ENCODE peak calls at places on chromosome 13, in nine cellular contexts. One of them, this sample, is unnamed.
A peak's percentile ranks its signal among the peaks of the same experiment; 100 is the strongest.

GRCh38 chr13:94157705-94158218 is 321.7 kb downstream of the DCT start:
- DNase-seq in hippocampal formation: peak; percentile 27
- DNase-seq in dorsolateral prefrontal cortex: no peak
- DNase-seq in AG04449: no peak
- DNase-seq in stimulated activated CD8-positive, alpha-beta memory T cell treated with anti-CD3 and anti-CD28 coated beads, Interleukin-7, amount 100 ng/mL, for 48 hours: no peak
- DNase-seq in RWPE1: no peak
- DNase-seq in body of pancreas: no peak
- DNase-seq in Caki2: no peak
- DNase-seq in mucosa of descending colon: no peak
- DNase-seq in this sample: peak; percentile 60

GRCh38 chr13:32314271-32314967 is 744 bp downstream of the ZAR1L start:
- DNase-seq in body of pancreas: no peak
- DNase-seq in hippocampal formation: no peak
- DNase-seq in Caki2: no peak
- DNase-seq in RWPE1: no peak
- DNase-seq in stimulated activated CD8-positive, alpha-beta memory T cell treated with anti-CD3 and anti-CD28 coated beads, Interleukin-7, amount 100 ng/mL, for 48 hours: no peak
- DNase-seq in mucosa of descending colon: peak; percentile 49
- DNase-seq in dorsolateral prefrontal cortex: peak; percentile 13
- DNase-seq in AG04449: no peak
- DNase-seq in this sample: no peak

GRCh38 chr13:27053902-27054595 is 117.6 kb downstream of the USP12 start:
- DNase-seq in mucosa of descending colon: no peak
- DNase-seq in body of pancreas: no peak
- DNase-seq in dorsolateral prefrontal cortex: no peak
- DNase-seq in RWPE1: peak; percentile 87
- DNase-seq in stimulated activated CD8-positive, alpha-beta memory T cell treated with anti-CD3 and anti-CD28 coated beads, Interleukin-7, amount 100 ng/mL, for 48 hours: no peak
- DNase-seq in hippocampal formation: no peak
- DNase-seq in Caki2: peak; percentile 21
- DNase-seq in AG04449: peak; percentile 47
- DNase-seq in this sample: peak; percentile 84

GRCh38 chr13:106287351-106287750 is 248.1 kb downstream of the EFNB2 start:
- DNase-seq in AG04449: no peak
- DNase-seq in RWPE1: no peak
- DNase-seq in mucosa of descending colon: no peak
- DNase-seq in Caki2: no peak
- DNase-seq in hippocampal formation: no peak
- DNase-seq in stimulated activated CD8-positive, alpha-beta memory T cell treated with anti-CD3 and anti-CD28 coated beads, Interleukin-7, amount 100 ng/mL, for 48 hours: no peak
- DNase-seq in dorsolateral prefrontal cortex: no peak
- DNase-seq in body of pancreas: no peak
- DNase-seq in this sample: no peak

GRCh38 chr13:83620535-83621220 is 261.6 kb downstream of the SLITRK1 start:
- DNase-seq in Caki2: no peak
- DNase-seq in RWPE1: peak; percentile 79
- DNase-seq in dorsolateral prefrontal cortex: no peak
- DNase-seq in stimulated activated CD8-positive, alpha-beta memory T cell treated with anti-CD3 and anti-CD28 coated beads, Interleukin-7, amount 100 ng/mL, for 48 hours: no peak
- DNase-seq in body of pancreas: no peak
- DNase-seq in AG04449: no peak
- DNase-seq in mucosa of descending colon: no peak
- DNase-seq in hippocampal formation: no peak
- DNase-seq in this sample: peak; percentile 70

GRCh38 chr13:45909724-45910123 is 58.2 kb upstream of the SIAH3 start:
- DNase-seq in mucosa of descending colon: no peak
- DNase-seq in Caki2: no peak
- DNase-seq in body of pancreas: no peak
- DNase-seq in AG04449: no peak
- DNase-seq in hippocampal formation: no peak
- DNase-seq in dorsolateral prefrontal cortex: peak; percentile 11
- DNase-seq in stimulated activated CD8-positive, alpha-beta memory T cell treated with anti-CD3 and anti-CD28 coated beads, Interleukin-7, amount 100 ng/mL, for 48 hours: no peak
- DNase-seq in RWPE1: no peak
- DNase-seq in this sample: no peak

GRCh38 chr13:47027797-47028437 is 131.1 kb upstream of the HTR2A start:
- DNase-seq in mucosa of descending colon: no peak
- DNase-seq in dorsolateral prefrontal cortex: no peak
- DNase-seq in AG04449: no peak
- DNase-seq in hippocampal formation: no peak
- DNase-seq in RWPE1: no peak
- DNase-seq in body of pancreas: no peak
- DNase-seq in stimulated activated CD8-positive, alpha-beta memory T cell treated with anti-CD3 and anti-CD28 coated beads, Interleukin-7, amount 100 ng/mL, for 48 hours: no peak
- DNase-seq in Caki2: no peak
- DNase-seq in this sample: no peak

GRCh38 chr13:49341517-49341916 is 93.8 kb downstream of the CDADC1 start:
- DNase-seq in Caki2: no peak
- DNase-seq in mucosa of descending colon: no peak
- DNase-seq in AG04449: no peak
- DNase-seq in stimulated activated CD8-positive, alpha-beta memory T cell treated with anti-CD3 and anti-CD28 coated beads, Interleukin-7, amount 100 ng/mL, for 48 hours: no peak
- DNase-seq in RWPE1: no peak
- DNase-seq in body of pancreas: no peak
- DNase-seq in hippocampal formation: no peak
- DNase-seq in dorsolateral prefrontal cortex: no peak
- DNase-seq in this sample: no peak

GRCh38 chr13:79353698-79354097 is 52.4 kb downstream of the RBM26 start:
- DNase-seq in body of pancreas: no peak
- DNase-seq in hippocampal formation: no peak
- DNase-seq in dorsolateral prefrontal cortex: no peak
- DNase-seq in Caki2: no peak
- DNase-seq in stimulated activated CD8-positive, alpha-beta memory T cell treated with anti-CD3 and anti-CD28 coated beads, Interleukin-7, amount 100 ng/mL, for 48 hours: no peak
- DNase-seq in RWPE1: no peak
- DNase-seq in AG04449: no peak
- DNase-seq in mucosa of descending colon: no peak
- DNase-seq in this sample: no peak

GRCh38 chr13:35964764-35965163 is 166.4 kb downstream of the DCLK1 start:
- DNase-seq in AG04449: no peak
- DNase-seq in hippocampal formation: no peak
- DNase-seq in body of pancreas: no peak
- DNase-seq in dorsolateral prefrontal cortex: no peak
- DNase-seq in stimulated activated CD8-positive, alpha-beta memory T cell treated with anti-CD3 and anti-CD28 coated beads, Interleukin-7, amount 100 ng/mL, for 48 hours: no peak
- DNase-seq in Caki2: peak; percentile 19
- DNase-seq in mucosa of descending colon: no peak
- DNase-seq in RWPE1: no peak
- DNase-seq in this sample: peak; percentile 75

GRCh38 chr13:75180805-75181455 is 301.0 kb downstream of the TBC1D4 start:
- DNase-seq in RWPE1: no peak
- DNase-seq in stimulated activated CD8-positive, alpha-beta memory T cell treated with anti-CD3 and anti-CD28 coated beads, Interleukin-7, amount 100 ng/mL, for 48 hours: no peak
- DNase-seq in body of pancreas: no peak
- DNase-seq in AG04449: no peak
- DNase-seq in hippocampal formation: no peak
- DNase-seq in dorsolateral prefrontal cortex: no peak
- DNase-seq in mucosa of descending colon: no peak
- DNase-seq in Caki2: peak; percentile 66
- DNase-seq in this sample: peak; percentile 10

GRCh38 chr13:42168497-42168896 is 103.5 kb upstream of the AKAP11 start:
- DNase-seq in mucosa of descending colon: no peak
- DNase-seq in hippocampal formation: no peak
- DNase-seq in body of pancreas: no peak
- DNase-seq in stimulated activated CD8-positive, alpha-beta memory T cell treated with anti-CD3 and anti-CD28 coated beads, Interleukin-7, amount 100 ng/mL, for 48 hours: no peak
- DNase-seq in RWPE1: no peak
- DNase-seq in dorsolateral prefrontal cortex: no peak
- DNase-seq in Caki2: no peak
- DNase-seq in AG04449: no peak
- DNase-seq in this sample: no peak

GRCh38 chr13:73715910-73716257 is 418.3 kb downstream of the KLF12 start:
- DNase-seq in mucosa of descending colon: no peak
- DNase-seq in AG04449: no peak
- DNase-seq in dorsolateral prefrontal cortex: no peak
- DNase-seq in hippocampal formation: no peak
- DNase-seq in RWPE1: peak; percentile 15
- DNase-seq in body of pancreas: no peak
- DNase-seq in Caki2: no peak
- DNase-seq in stimulated activated CD8-positive, alpha-beta memory T cell treated with anti-CD3 and anti-CD28 coated beads, Interleukin-7, amount 100 ng/mL, for 48 hours: no peak
- DNase-seq in this sample: peak; percentile 29

GRCh38 chr13:105679832-105680231 is 855.6 kb downstream of the EFNB2 start:
- DNase-seq in RWPE1: no peak
- DNase-seq in hippocampal formation: no peak
- DNase-seq in body of pancreas: no peak
- DNase-seq in dorsolateral prefrontal cortex: no peak
- DNase-seq in stimulated activated CD8-positive, alpha-beta memory T cell treated with anti-CD3 and anti-CD28 coated beads, Interleukin-7, amount 100 ng/mL, for 48 hours: no peak
- DNase-seq in AG04449: no peak
- DNase-seq in mucosa of descending colon: no peak
- DNase-seq in Caki2: no peak
- DNase-seq in this sample: no peak

GRCh38 chr13:51134763-51135365 is 23.8 kb upstream of the C13orf42 start:
- DNase-seq in AG04449: no peak
- DNase-seq in dorsolateral prefrontal cortex: no peak
- DNase-seq in RWPE1: no peak
- DNase-seq in mucosa of descending colon: no peak
- DNase-seq in stimulated activated CD8-positive, alpha-beta memory T cell treated with anti-CD3 and anti-CD28 coated beads, Interleukin-7, amount 100 ng/mL, for 48 hours: no peak
- DNase-seq in Caki2: no peak
- DNase-seq in hippocampal formation: no peak
- DNase-seq in body of pancreas: no peak
- DNase-seq in this sample: no peak

GRCh38 chr13:91308299-91308698 is 39.2 kb upstream of the MIR17HG start:
- DNase-seq in stimulated activated CD8-positive, alpha-beta memory T cell treated with anti-CD3 and anti-CD28 coated beads, Interleukin-7, amount 100 ng/mL, for 48 hours: no peak
- DNase-seq in dorsolateral prefrontal cortex: no peak
- DNase-seq in Caki2: no peak
- DNase-seq in RWPE1: no peak
- DNase-seq in mucosa of descending colon: no peak
- DNase-seq in AG04449: no peak
- DNase-seq in body of pancreas: no peak
- DNase-seq in hippocampal formation: no peak
- DNase-seq in this sample: peak; percentile 24

GRCh38 chr13:42279080-42279479 is 7.1 kb downstream of the AKAP11 start:
- DNase-seq in mucosa of descending colon: no peak
- DNase-seq in hippocampal formation: no peak
- DNase-seq in Caki2: no peak
- DNase-seq in RWPE1: no peak
- DNase-seq in stimulated activated CD8-positive, alpha-beta memory T cell treated with anti-CD3 and anti-CD28 coated beads, Interleukin-7, amount 100 ng/mL, for 48 hours: no peak
- DNase-seq in body of pancreas: no peak
- DNase-seq in AG04449: no peak
- DNase-seq in dorsolateral prefrontal cortex: no peak
- DNase-seq in this sample: no peak

GRCh38 chr13:104510422-104510821 is 1444.2 kb upstream of the SLC10A2 start:
- DNase-seq in AG04449: no peak
- DNase-seq in dorsolateral prefrontal cortex: no peak
- DNase-seq in Caki2: no peak
- DNase-seq in body of pancreas: no peak
- DNase-seq in RWPE1: no peak
- DNase-seq in stimulated activated CD8-positive, alpha-beta memory T cell treated with anti-CD3 and anti-CD28 coated beads, Interleukin-7, amount 100 ng/mL, for 48 hours: no peak
- DNase-seq in mucosa of descending colon: no peak
- DNase-seq in hippocampal formation: no peak
- DNase-seq in this sample: no peak

GRCh38 chr13:100958859-100959258 is 284.3 kb upstream of the TMTC4 start:
- DNase-seq in stimulated activated CD8-positive, alpha-beta memory T cell treated with anti-CD3 and anti-CD28 coated beads, Interleukin-7, amount 100 ng/mL, for 48 hours: no peak
- DNase-seq in hippocampal formation: no peak
- DNase-seq in mucosa of descending colon: no peak
- DNase-seq in body of pancreas: no peak
- DNase-seq in dorsolateral prefrontal cortex: no peak
- DNase-seq in Caki2: no peak
- DNase-seq in RWPE1: no peak
- DNase-seq in AG04449: no peak
- DNase-seq in this sample: no peak

GRCh38 chr13:61276401-61276800 is 139.2 kb downstream of the PCDH20 start:
- DNase-seq in mucosa of descending colon: no peak
- DNase-seq in dorsolateral prefrontal cortex: no peak
- DNase-seq in AG04449: no peak
- DNase-seq in Caki2: peak; percentile 61
- DNase-seq in stimulated activated CD8-positive, alpha-beta memory T cell treated with anti-CD3 and anti-CD28 coated beads, Interleukin-7, amount 100 ng/mL, for 48 hours: no peak
- DNase-seq in RWPE1: no peak
- DNase-seq in body of pancreas: no peak
- DNase-seq in hippocampal formation: no peak
- DNase-seq in this sample: no peak

GRCh38 chr13:45882626-45883025 is 31.1 kb upstream of the SIAH3 start:
- DNase-seq in dorsolateral prefrontal cortex: no peak
- DNase-seq in Caki2: no peak
- DNase-seq in hippocampal formation: no peak
- DNase-seq in body of pancreas: no peak
- DNase-seq in RWPE1: no peak
- DNase-seq in mucosa of descending colon: no peak
- DNase-seq in stimulated activated CD8-positive, alpha-beta memory T cell treated with anti-CD3 and anti-CD28 coated beads, Interleukin-7, amount 100 ng/mL, for 48 hours: no peak
- DNase-seq in AG04449: no peak
- DNase-seq in this sample: no peak

GRCh38 chr13:33079960-33080359 is 63.7 kb downstream of the KL start:
- DNase-seq in Caki2: no peak
- DNase-seq in AG04449: no peak
- DNase-seq in hippocampal formation: no peak
- DNase-seq in dorsolateral prefrontal cortex: no peak
- DNase-seq in mucosa of descending colon: no peak
- DNase-seq in RWPE1: no peak
- DNase-seq in body of pancreas: no peak
- DNase-seq in stimulated activated CD8-positive, alpha-beta memory T cell treated with anti-CD3 and anti-CD28 coated beads, Interleukin-7, amount 100 ng/mL, for 48 hours: no peak
- DNase-seq in this sample: no peak

GRCh38 chr13:98143157-98143553 is 261 bp downstream of the FARP1 start:
- DNase-seq in Caki2: no peak
- DNase-seq in mucosa of descending colon: peak; percentile 54
- DNase-seq in hippocampal formation: no peak
- DNase-seq in RWPE1: no peak
- DNase-seq in body of pancreas: no peak
- DNase-seq in AG04449: no peak
- DNase-seq in stimulated activated CD8-positive, alpha-beta memory T cell treated with anti-CD3 and anti-CD28 coated beads, Interleukin-7, amount 100 ng/mL, for 48 hours: no peak
- DNase-seq in dorsolateral prefrontal cortex: no peak
- DNase-seq in this sample: no peak

GRCh38 chr13:36212789-36213188 is 1.6 kb downstream of the SOHLH2 start:
- DNase-seq in body of pancreas: no peak
- DNase-seq in dorsolateral prefrontal cortex: no peak
- DNase-seq in Caki2: no peak
- DNase-seq in AG04449: no peak
- DNase-seq in hippocampal formation: no peak
- DNase-seq in RWPE1: no peak
- DNase-seq in mucosa of descending colon: no peak
- DNase-seq in stimulated activated CD8-positive, alpha-beta memory T cell treated with anti-CD3 and anti-CD28 coated beads, Interleukin-7, amount 100 ng/mL, for 48 hours: no peak
- DNase-seq in this sample: no peak

GRCh38 chr13:80173224-80173623 is 167.7 kb downstream of the SPRY2 start:
- DNase-seq in stimulated activated CD8-positive, alpha-beta memory T cell treated with anti-CD3 and anti-CD28 coated beads, Interleukin-7, amount 100 ng/mL, for 48 hours: no peak
- DNase-seq in AG04449: no peak
- DNase-seq in body of pancreas: no peak
- DNase-seq in mucosa of descending colon: peak; percentile 29
- DNase-seq in Caki2: no peak
- DNase-seq in hippocampal formation: no peak
- DNase-seq in dorsolateral prefrontal cortex: no peak
- DNase-seq in RWPE1: no peak
- DNase-seq in this sample: no peak

GRCh38 chr13:108195146-108195545 is 20.2 kb downstream of the LIG4 start:
- DNase-seq in stimulated activated CD8-positive, alpha-beta memory T cell treated with anti-CD3 and anti-CD28 coated beads, Interleukin-7, amount 100 ng/mL, for 48 hours: no peak
- DNase-seq in mucosa of descending colon: no peak
- DNase-seq in body of pancreas: no peak
- DNase-seq in Caki2: no peak
- DNase-seq in AG04449: no peak
- DNase-seq in hippocampal formation: no peak
- DNase-seq in RWPE1: no peak
- DNase-seq in dorsolateral prefrontal cortex: no peak
- DNase-seq in this sample: peak; percentile 7

GRCh38 chr13:33453911-33454310 is 168.4 kb upstream of the STARD13 start:
- DNase-seq in Caki2: no peak
- DNase-seq in RWPE1: no peak
- DNase-seq in mucosa of descending colon: no peak
- DNase-seq in hippocampal formation: no peak
- DNase-seq in stimulated activated CD8-positive, alpha-beta memory T cell treated with anti-CD3 and anti-CD28 coated beads, Interleukin-7, amount 100 ng/mL, for 48 hours: no peak
- DNase-seq in AG04449: no peak
- DNase-seq in body of pancreas: no peak
- DNase-seq in dorsolateral prefrontal cortex: no peak
- DNase-seq in this sample: no peak

GRCh38 chr13:84126671-84127171 is 244.4 kb upstream of the SLITRK1 start:
- DNase-seq in dorsolateral prefrontal cortex: no peak
- DNase-seq in body of pancreas: no peak
- DNase-seq in RWPE1: no peak
- DNase-seq in mucosa of descending colon: no peak
- DNase-seq in AG04449: no peak
- DNase-seq in Caki2: no peak
- DNase-seq in hippocampal formation: no peak
- DNase-seq in stimulated activated CD8-positive, alpha-beta memory T cell treated with anti-CD3 and anti-CD28 coated beads, Interleukin-7, amount 100 ng/mL, for 48 hours: no peak
- DNase-seq in this sample: peak; percentile 7

GRCh38 chr13:80157261-80157942 is 183.5 kb downstream of the SPRY2 start:
- DNase-seq in stimulated activated CD8-positive, alpha-beta memory T cell treated with anti-CD3 and anti-CD28 coated beads, Interleukin-7, amount 100 ng/mL, for 48 hours: no peak
- DNase-seq in RWPE1: no peak
- DNase-seq in Caki2: no peak
- DNase-seq in body of pancreas: no peak
- DNase-seq in mucosa of descending colon: no peak
- DNase-seq in AG04449: peak; percentile 55
- DNase-seq in hippocampal formation: no peak
- DNase-seq in dorsolateral prefrontal cortex: no peak
- DNase-seq in this sample: no peak

GRCh38 chr13:114000151-114001040 is 26.5 kb upstream of the C13orf46 start:
- DNase-seq in RWPE1: no peak
- DNase-seq in Caki2: no peak
- DNase-seq in hippocampal formation: no peak
- DNase-seq in body of pancreas: no peak
- DNase-seq in stimulated activated CD8-positive, alpha-beta memory T cell treated with anti-CD3 and anti-CD28 coated beads, Interleukin-7, amount 100 ng/mL, for 48 hours: no peak
- DNase-seq in dorsolateral prefrontal cortex: no peak
- DNase-seq in AG04449: no peak
- DNase-seq in mucosa of descending colon: no peak
- DNase-seq in this sample: no peak

GRCh38 chr13:27952931-27953670 is 16.0 kb downstream of the CDX2 start:
- DNase-seq in hippocampal formation: no peak
- DNase-seq in dorsolateral prefrontal cortex: no peak
- DNase-seq in RWPE1: no peak
- DNase-seq in mucosa of descending colon: peak; percentile 82
- DNase-seq in body of pancreas: peak; percentile 80
- DNase-seq in stimulated activated CD8-positive, alpha-beta memory T cell treated with anti-CD3 and anti-CD28 coated beads, Interleukin-7, amount 100 ng/mL, for 48 hours: no peak
- DNase-seq in AG04449: no peak
- DNase-seq in Caki2: no peak
- DNase-seq in this sample: no peak